ENCODE peak calls at places on chromosomes 7 and 10, in nine cellular contexts. One of them, this sample, is unnamed.

GRCh38 chr7:37433166-37433565 is 15.5 kb downstream of the ELMO1 start:
- DNase-seq in colonic mucosa: no peak
- DNase-seq in GM12865: no peak
- DNase-seq in tibial nerve: no peak
- DNase-seq in fibroblast of mammary gland: no peak
- DNase-seq in body of pancreas: no peak
- DNase-seq in AG09309: no peak
- DNase-seq in astrocyte of the spinal cord: no peak
- DNase-seq in astrocyte: no peak
- DNase-seq in this sample: no peak

GRCh38 chr7:69434350-69434749 is 163.9 kb upstream of the AUTS2 start:
- DNase-seq in colonic mucosa: no peak
- DNase-seq in body of pancreas: no peak
- DNase-seq in astrocyte: peak; percentile 97
- DNase-seq in GM12865: peak; percentile 81
- DNase-seq in AG09309: peak; percentile 14
- DNase-seq in fibroblast of mammary gland: peak; percentile 84
- DNase-seq in tibial nerve: no peak
- DNase-seq in astrocyte of the spinal cord: peak; percentile 89
- DNase-seq in this sample: no peak

GRCh38 chr7:25886387-25887240 is 265.4 kb upstream of the NFE2L3 start:
- DNase-seq in AG09309: no peak
- DNase-seq in body of pancreas: no peak
- DNase-seq in astrocyte of the spinal cord: no peak
- DNase-seq in GM12865: no peak
- DNase-seq in colonic mucosa: no peak
- DNase-seq in astrocyte: no peak
- DNase-seq in tibial nerve: no peak
- DNase-seq in fibroblast of mammary gland: no peak
- DNase-seq in this sample: no peak

GRCh38 chr7:148104924-148105323 is 485.6 kb upstream of the C7orf33 start:
- DNase-seq in tibial nerve: no peak
- DNase-seq in colonic mucosa: no peak
- DNase-seq in astrocyte: no peak
- DNase-seq in AG09309: no peak
- DNase-seq in astrocyte of the spinal cord: no peak
- DNase-seq in GM12865: no peak
- DNase-seq in body of pancreas: no peak
- DNase-seq in fibroblast of mammary gland: no peak
- DNase-seq in this sample: no peak

GRCh38 chr7:75650062-75650461 is 88.7 kb downstream of the HIP1 start:
- DNase-seq in astrocyte: no peak
- DNase-seq in body of pancreas: no peak
- DNase-seq in astrocyte of the spinal cord: no peak
- DNase-seq in tibial nerve: no peak
- DNase-seq in fibroblast of mammary gland: no peak
- DNase-seq in GM12865: no peak
- DNase-seq in colonic mucosa: no peak
- DNase-seq in AG09309: no peak
- DNase-seq in this sample: no peak

GRCh38 chr7:26376208-26376917 is 84.7 kb downstream of the SNX10 start:
- DNase-seq in astrocyte of the spinal cord: no peak
- DNase-seq in colonic mucosa: peak; percentile 49
- DNase-seq in GM12865: peak; percentile 37
- DNase-seq in body of pancreas: peak; percentile 71
- DNase-seq in astrocyte: no peak
- DNase-seq in AG09309: no peak
- DNase-seq in tibial nerve: no peak
- DNase-seq in fibroblast of mammary gland: no peak
- DNase-seq in this sample: peak; percentile 73

GRCh38 chr10:2919016-2919415 is 148.3 kb upstream of the PFKP start:
- DNase-seq in astrocyte: no peak
- DNase-seq in colonic mucosa: no peak
- DNase-seq in GM12865: no peak
- DNase-seq in astrocyte of the spinal cord: no peak
- DNase-seq in fibroblast of mammary gland: no peak
- DNase-seq in body of pancreas: no peak
- DNase-seq in tibial nerve: no peak
- DNase-seq in AG09309: no peak
- DNase-seq in this sample: no peak

GRCh38 chr10:59757966-59758365 is 4.7 kb upstream of the MRLN start:
- DNase-seq in tibial nerve: no peak
- DNase-seq in astrocyte: peak; percentile 98
- DNase-seq in body of pancreas: no peak
- DNase-seq in astrocyte of the spinal cord: peak; percentile 75
- DNase-seq in AG09309: peak; percentile 66
- DNase-seq in colonic mucosa: no peak
- DNase-seq in GM12865: no peak
- DNase-seq in fibroblast of mammary gland: peak; percentile 18
- DNase-seq in this sample: no peak

GRCh38 chr10:47423476-47423875 is 39.4 kb upstream of the ZNF488 start:
- DNase-seq in colonic mucosa: no peak
- DNase-seq in astrocyte of the spinal cord: no peak
- DNase-seq in tibial nerve: no peak
- DNase-seq in fibroblast of mammary gland: no peak
- DNase-seq in AG09309: no peak
- DNase-seq in GM12865: no peak
- DNase-seq in body of pancreas: no peak
- DNase-seq in astrocyte: peak; percentile 11
- DNase-seq in this sample: no peak

GRCh38 chr7:94907420-94908203 is at the start of gene PPP1R9A:
- DNase-seq in AG09309: no peak
- DNase-seq in astrocyte: peak; percentile 20
- DNase-seq in tibial nerve: no peak
- DNase-seq in astrocyte of the spinal cord: peak; percentile 20
- DNase-seq in fibroblast of mammary gland: peak; percentile 6
- DNase-seq in GM12865: no peak
- DNase-seq in body of pancreas: peak; percentile 70
- DNase-seq in colonic mucosa: peak; percentile 57
- DNase-seq in this sample: peak; percentile 35

GRCh38 chr7:93447509-93447908 is 127.0 kb downstream of the CALCR start:
- DNase-seq in GM12865: no peak
- DNase-seq in astrocyte: no peak
- DNase-seq in tibial nerve: no peak
- DNase-seq in body of pancreas: no peak
- DNase-seq in AG09309: no peak
- DNase-seq in astrocyte of the spinal cord: no peak
- DNase-seq in fibroblast of mammary gland: no peak
- DNase-seq in colonic mucosa: no peak
- DNase-seq in this sample: no peak

GRCh38 chr7:46972205-46972604 is 609.7 kb downstream of the TNS3 start:
- DNase-seq in astrocyte: peak; percentile 85
- DNase-seq in astrocyte of the spinal cord: peak; percentile 80
- DNase-seq in body of pancreas: no peak
- DNase-seq in AG09309: peak; percentile 46
- DNase-seq in GM12865: no peak
- DNase-seq in colonic mucosa: no peak
- DNase-seq in tibial nerve: no peak
- DNase-seq in fibroblast of mammary gland: peak; percentile 69
- DNase-seq in this sample: no peak

DNA sequence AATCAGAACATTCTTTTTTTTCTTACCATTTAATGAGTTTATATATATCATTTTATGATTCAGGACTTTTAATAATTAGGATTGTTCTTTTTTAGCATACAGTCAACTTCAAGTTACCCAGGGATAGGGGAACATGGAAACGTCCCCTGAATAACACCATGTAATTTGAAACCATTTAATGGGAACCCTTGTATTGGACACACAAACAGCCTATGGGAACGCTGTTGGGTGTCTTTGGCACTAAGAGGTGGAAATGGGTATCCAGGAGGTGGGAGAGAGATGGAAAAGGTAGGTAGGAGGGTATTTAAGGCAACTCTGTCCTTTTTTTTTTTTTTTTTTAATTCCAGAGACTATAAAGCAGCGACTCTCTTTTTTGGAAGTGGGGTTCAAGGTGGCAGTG is 2.6 kb downstream of the LUC7L2 start:
- DNase-seq in GM12865: no peak
- DNase-seq in astrocyte: peak; percentile 10
- DNase-seq in fibroblast of mammary gland: peak; percentile 31
- DNase-seq in colonic mucosa: no peak
- DNase-seq in astrocyte of the spinal cord: no peak
- DNase-seq in AG09309: no peak
- DNase-seq in body of pancreas: no peak
- DNase-seq in tibial nerve: no peak
- DNase-seq in this sample: no peak
- TF ChIP-seq CTCF in GM12865: no peak
- TF ChIP-seq CTCF in astrocyte: no peak
- TF ChIP-seq CTCF in fibroblast of mammary gland: no peak
- TF ChIP-seq CTCF in colonic mucosa: no peak
- TF ChIP-seq CTCF in astrocyte of the spinal cord: no peak
- TF ChIP-seq CTCF in AG09309: no peak
- TF ChIP-seq CTCF in body of pancreas: no peak
- TF ChIP-seq CTCF in tibial nerve: no peak
- TF ChIP-seq CTCF in this sample: no peak

DNA sequence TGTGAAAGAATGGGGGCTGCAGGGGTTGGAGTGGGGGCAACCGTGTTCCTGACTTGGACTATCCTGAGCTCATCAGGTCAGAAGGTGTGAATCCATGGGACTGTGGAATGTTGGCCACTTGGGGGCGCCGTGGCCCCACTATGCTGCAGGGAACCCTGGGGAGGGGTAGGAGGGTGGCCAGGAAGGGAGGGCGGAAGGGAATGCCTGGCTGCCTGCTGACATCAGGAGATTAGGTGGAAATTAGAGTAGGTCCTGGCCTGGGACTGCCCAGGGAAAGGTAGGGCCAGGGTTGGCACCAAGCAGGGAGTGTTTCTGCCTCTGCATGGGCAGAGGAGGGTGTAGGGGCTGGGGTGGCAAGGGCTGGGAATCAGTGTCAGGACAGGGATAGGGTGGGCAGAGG is 65.8 kb upstream of the PRSS58 start:
- DNase-seq in astrocyte: no peak
- DNase-seq in body of pancreas: peak; percentile 55
- DNase-seq in AG09309: no peak
- DNase-seq in colonic mucosa: no peak
- DNase-seq in fibroblast of mammary gland: peak; percentile 27
- DNase-seq in astrocyte of the spinal cord: no peak
- DNase-seq in GM12865: peak; percentile 10
- DNase-seq in tibial nerve: no peak
- DNase-seq in this sample: no peak
- TF ChIP-seq CTCF in astrocyte: peak; percentile 18
- TF ChIP-seq CTCF in body of pancreas: peak; percentile 38
- TF ChIP-seq CTCF in AG09309: no peak
- TF ChIP-seq CTCF in colonic mucosa: no peak
- TF ChIP-seq CTCF in fibroblast of mammary gland: peak; percentile 37
- TF ChIP-seq CTCF in astrocyte of the spinal cord: peak; percentile 33
- TF ChIP-seq CTCF in GM12865: peak; percentile 41
- TF ChIP-seq CTCF in tibial nerve: peak; percentile 10
- TF ChIP-seq CTCF in this sample: peak; percentile 38

GRCh38 chr10:24287559-24288195 is 78.7 kb downstream of the KIAA1217 start:
- DNase-seq in body of pancreas: no peak
- DNase-seq in astrocyte of the spinal cord: no peak
- DNase-seq in GM12865: no peak
- DNase-seq in astrocyte: no peak
- DNase-seq in fibroblast of mammary gland: no peak
- DNase-seq in colonic mucosa: no peak
- DNase-seq in AG09309: no peak
- DNase-seq in tibial nerve: no peak
- DNase-seq in this sample: no peak
- TF ChIP-seq CTCF in body of pancreas: peak; percentile 5
- TF ChIP-seq CTCF in astrocyte of the spinal cord: no peak
- TF ChIP-seq CTCF in GM12865: no peak
- TF ChIP-seq CTCF in astrocyte: no peak
- TF ChIP-seq CTCF in fibroblast of mammary gland: no peak
- TF ChIP-seq CTCF in colonic mucosa: no peak
- TF ChIP-seq CTCF in AG09309: no peak
- TF ChIP-seq CTCF in tibial nerve: no peak
- TF ChIP-seq CTCF in this sample: no peak

GRCh38 chr7:40799-41750 is 151.3 kb upstream of the FAM20C start:
- DNase-seq in tibial nerve: no peak
- DNase-seq in astrocyte of the spinal cord: no peak
- DNase-seq in colonic mucosa: peak; percentile 15
- DNase-seq in fibroblast of mammary gland: no peak
- DNase-seq in body of pancreas: peak; percentile 5
- DNase-seq in AG09309: no peak
- DNase-seq in GM12865: no peak
- DNase-seq in astrocyte: no peak
- DNase-seq in this sample: no peak
- TF ChIP-seq CTCF in tibial nerve: no peak
- TF ChIP-seq CTCF in astrocyte of the spinal cord: no peak
- TF ChIP-seq CTCF in colonic mucosa: no peak
- TF ChIP-seq CTCF in fibroblast of mammary gland: no peak
- TF ChIP-seq CTCF in body of pancreas: no peak
- TF ChIP-seq CTCF in AG09309: no peak
- TF ChIP-seq CTCF in GM12865: no peak
- TF ChIP-seq CTCF in astrocyte: no peak
- TF ChIP-seq CTCF in this sample: no peak

GRCh38 chr10:86371691-86372090 is 5.1 kb upstream of the GRID1 start:
- DNase-seq in GM12865: no peak
- DNase-seq in colonic mucosa: no peak
- DNase-seq in astrocyte of the spinal cord: no peak
- DNase-seq in AG09309: no peak
- DNase-seq in astrocyte: no peak
- DNase-seq in tibial nerve: no peak
- DNase-seq in fibroblast of mammary gland: no peak
- DNase-seq in body of pancreas: peak; percentile 6
- DNase-seq in this sample: no peak
- TF ChIP-seq CTCF in GM12865: peak; percentile 5
- TF ChIP-seq CTCF in colonic mucosa: no peak
- TF ChIP-seq CTCF in astrocyte of the spinal cord: no peak
- TF ChIP-seq CTCF in AG09309: no peak
- TF ChIP-seq CTCF in astrocyte: no peak
- TF ChIP-seq CTCF in tibial nerve: no peak
- TF ChIP-seq CTCF in fibroblast of mammary gland: no peak
- TF ChIP-seq CTCF in body of pancreas: no peak
- TF ChIP-seq CTCF in this sample: no peak